ENCODE peak calls at places on chromosomes 1 and 21, in four cellular contexts. A, I, T and L are unnamed samples.

GRCh38 chr1:64891440-64891815 is 74.9 kb downstream of the JAK1 start:
- DNase-seq in I (no peak), A (peak; percentile 40), T (no peak), L (no peak)

GRCh38 chr1:34162852-34163766 is 1.9 kb downstream of the CSMD2 start:
- DNase-seq in I (peak; percentile 86), T (no peak), A (peak; percentile 99), L (no peak)

GRCh38 chr1:116909511-116910378 is at the start of gene PTGFRN:
- DNase-seq in A (peak; percentile 78), T (peak; percentile 18), I (peak; percentile 83), L (peak; percentile 84)

GRCh38 chr21:35254006-35254751 is 205.1 kb upstream of the RUNX1 start:
- DNase-seq in A (peak; percentile 83), T (no peak), I (no peak), L (no peak)

GRCh38 chr1:17201201-17202021 is 3.5 kb upstream of the PADI1 start:
- DNase-seq in T (no peak), I (no peak), A (no peak), L (peak; percentile 24)

GRCh38 chr1:175262646-175263045 is 70.1 kb upstream of the KIAA0040 start:
- DNase-seq in I (no peak), T (no peak), A (peak; percentile 17), L (no peak)

GRCh38 chr1:196877964-196878363 is 9.9 kb upstream of the CFHR4 start:
- DNase-seq in A (peak; percentile 58), T (peak; percentile 50), I (no peak), L (no peak)

GRCh38 chr1:202011994-202012393 is 1.6 kb downstream of the ELF3 start:
- DNase-seq in A (no peak), T (no peak), I (no peak), L (no peak)

GRCh38 chr1:24483441-24483840 is 19.2 kb upstream of the RCAN3 start:
- DNase-seq in A (no peak), T (no peak), I (no peak), L (no peak)

GRCh38 chr1:232486006-232486405 is 143.9 kb downstream of the SIPA1L2 start:
- DNase-seq in T (no peak), A (peak; percentile 48), I (no peak), L (no peak)

GRCh38 chr1:30414851-30415165 is 308.6 kb downstream of the MATN1 start:
- DNase-seq in A (no peak), T (no peak), I (no peak), L (peak; percentile 28)

GRCh38 chr21:43924421-43925095 is 59.5 kb downstream of the AGPAT3 start:
- DNase-seq in I (no peak), A (no peak), T (no peak), L (peak; percentile 51)

GRCh38 chr1:237386362-237387143 is 344.6 kb downstream of the RYR2 start:
- DNase-seq in I (no peak), T (peak; percentile 16), A (peak; percentile 48), L (no peak)

GRCh38 chr1:93672069-93672468 is 9.6 kb downstream of the BCAR3 start:
- DNase-seq in I (peak; percentile 86), A (peak; percentile 47), T (no peak), L (no peak)

GRCh38 chr1:178341218-178341956 is 155.4 kb downstream of the CLEC20A start:
- DNase-seq in A (peak; percentile 96), I (peak; percentile 58), T (peak; percentile 83), L (peak; percentile 92)

GRCh38 chr1:114107474-114108175 is 46.0 kb downstream of the SYT6 start:
- DNase-seq in T (no peak), I (no peak), A (no peak), L (no peak)

GRCh38 chr1:163047951-163048659 is 21.1 kb upstream of the RGS4 start:
- DNase-seq in T (no peak), I (no peak), A (no peak), L (no peak)

GRCh38 chr1:1573843-1574720 is 581 bp downstream of the SSU72 start:
- DNase-seq in A (peak; percentile 90), T (no peak), I (peak; percentile 78), L (no peak)

GRCh38 chr1:9723068-9723805 is 71.7 kb downstream of the PIK3CD start:
- DNase-seq in A (no peak), I (no peak), T (no peak), L (no peak)

GRCh38 chr1:193069748-193070394 is 10.5 kb downstream of the RO60 start:
- DNase-seq in T (no peak), I (no peak), A (peak; percentile 39), L (no peak)

DNA sequence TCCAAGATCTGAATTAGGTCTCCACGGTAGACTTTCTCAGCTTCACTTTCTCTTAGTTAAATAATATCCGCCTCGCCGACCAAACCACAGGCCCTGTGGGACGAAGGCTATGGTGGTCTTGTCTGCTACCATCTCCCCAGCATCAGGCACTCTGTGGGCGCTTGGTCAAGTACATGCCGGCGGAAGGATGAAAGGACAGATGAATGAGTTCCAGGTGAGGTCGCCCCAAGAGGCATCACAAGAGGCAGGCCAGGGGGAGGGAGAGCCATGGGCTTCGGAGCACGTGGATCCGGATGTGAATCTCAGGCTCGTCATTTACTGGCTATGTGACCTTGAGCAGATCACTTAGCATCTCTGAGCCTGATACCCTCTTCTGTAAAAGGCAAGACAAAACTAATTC is 33.5 kb downstream of the ECE1 start:
- DNase-seq in A (no peak), T (no peak), I (no peak), L (no peak)
- H3K4me1 ChIP-seq in A (peaks cover 21% of the 10 kb centered on the region), T (no peaks in the 10 kb centered on the region), I (no peaks in the 10 kb centered on the region), L (peaks cover 23% of the 10 kb centered on the region)

GRCh38 chr21:39374046-39374445 is 25.2 kb upstream of the HMGN1 start:
- DNase-seq in I (no peak), T (no peak), A (no peak), L (no peak)
- H3K4me1 ChIP-seq in I (no peaks in the 10 kb centered on the region), T (no peaks in the 10 kb centered on the region), A (no peaks in the 10 kb centered on the region), L (no peaks in the 10 kb centered on the region)

GRCh38 chr1:221708987-221709386 is 32.9 kb downstream of the DUSP10 start:
- DNase-seq in T (no peak), I (no peak), A (peak; percentile 63), L (no peak)
- H3K4me1 ChIP-seq in T (peaks cover 3% of the 10 kb centered on the region), I (no peaks in the 10 kb centered on the region), A (peaks cover 35% of the 10 kb centered on the region), L (no peaks in the 10 kb centered on the region)

GRCh38 chr1:58654322-58654721 is 45.5 kb downstream of the MYSM1 start:
- DNase-seq in T (no peak), I (no peak), A (no peak), L (no peak)
- H3K4me1 ChIP-seq in T (no peaks in the 10 kb centered on the region), I (no peaks in the 10 kb centered on the region), A (no peaks in the 10 kb centered on the region), L (no peaks in the 10 kb centered on the region)

GRCh38 chr1:42691157-42691498 is 8.9 kb downstream of the YBX1 start:
- DNase-seq in A (no peak), T (no peak), I (no peak), L (no peak)

GRCh38 chr1:42690477-42691156 is 8.4 kb downstream of the YBX1 start:
- DNase-seq in I (no peak), T (no peak), A (peak; percentile 36), L (no peak)

GRCh38 chr1:42692941-42693340 is 10.7 kb downstream of the YBX1 start:
- DNase-seq in I (no peak), T (no peak), A (no peak), L (no peak)

GRCh38 chr1:42692461-42692860 is 10.2 kb downstream of the YBX1 start:
- DNase-seq in T (no peak), A (no peak), I (no peak), L (no peak)

DNA sequence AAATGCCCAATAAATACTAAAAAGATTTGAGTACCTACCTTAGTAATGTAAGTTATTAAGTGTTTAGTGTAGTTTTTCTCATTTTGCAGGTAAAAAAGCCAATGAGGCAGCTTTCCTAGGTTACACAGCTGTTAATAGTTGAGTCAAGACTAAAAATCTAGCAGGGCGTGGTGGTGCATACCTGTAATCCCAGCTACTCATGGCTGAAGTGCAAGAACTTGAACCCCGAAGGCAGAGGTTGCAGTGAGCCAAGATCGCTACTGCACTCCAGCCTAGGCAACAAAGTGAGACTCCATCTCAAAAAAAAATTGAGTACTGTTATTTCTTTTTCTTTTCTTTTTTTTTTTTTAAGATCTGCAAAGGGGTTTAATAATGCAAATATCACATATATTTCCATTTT is 7.7 kb downstream of the YBX1 start:
- DNase-seq in A (no peak), I (no peak), T (no peak), L (no peak)
- H3K4me1 ChIP-seq in A (peaks cover 53% of the 10 kb centered on the region), I (peaks cover 8% of the 10 kb centered on the region), T (peaks cover 1% of the 10 kb centered on the region), L (peaks cover 66% of the 10 kb centered on the region)

GRCh38 chr1:66943361-66943969 is 18.7 kb downstream of the MIER1 start:
- DNase-seq in I (no peak), A (no peak), T (no peak), L (no peak)

GRCh38 chr1:66938618-66939017 is 13.8 kb downstream of the MIER1 start:
- DNase-seq in A (peak; percentile 68), T (no peak), I (no peak), L (no peak)

GRCh38 chr1:66944330-66945274 is 19.8 kb downstream of the MIER1 start:
- DNase-seq in T (no peak), I (peak; percentile 74), A (peak; percentile 87), L (no peak)

GRCh38 chr1:66937529-66938234 is 12.9 kb downstream of the MIER1 start:
- DNase-seq in A (no peak), I (no peak), T (no peak), L (no peak)

GRCh38 chr1:66940968-66941367 is 16.2 kb downstream of the MIER1 start:
- DNase-seq in T (no peak), A (peak; percentile 87), I (no peak), L (no peak)
- H3K4me1 ChIP-seq in T (no peaks in the 10 kb centered on the region), A (peaks cover 62% of the 10 kb centered on the region), I (peaks cover 5% of the 10 kb centered on the region), L (peaks cover 51% of the 10 kb centered on the region)

GRCh38 chr21:18991846-18992245 is 588.3 kb upstream of the TMPRSS15 start:
- DNase-seq in I (no peak), A (no peak), T (no peak), L (no peak)
- H3K4me1 ChIP-seq in I (no peaks in the 10 kb centered on the region), A (no peaks in the 10 kb centered on the region), T (no peaks in the 10 kb centered on the region), L (no peaks in the 10 kb centered on the region)

GRCh38 chr1:11691302-11691914 is at the start of gene DRAXIN:
- DNase-seq in T (no peak), A (peak; percentile 24), I (no peak), L (no peak)
- H3K4me1 ChIP-seq in T (peaks cover 14% of the 10 kb centered on the region), A (peaks cover 13% of the 10 kb centered on the region), I (no peaks in the 10 kb centered on the region), L (peaks cover 6% of the 10 kb centered on the region)

GRCh38 chr1:101389547-101389929 is 152.7 kb downstream of the S1PR1 start:
- DNase-seq in A (no peak), I (no peak), T (no peak), L (no peak)
- H3K4me1 ChIP-seq in A (no peaks in the 10 kb centered on the region), I (no peaks in the 10 kb centered on the region), T (no peaks in the 10 kb centered on the region), L (no peaks in the 10 kb centered on the region)